ENCODE peak calls at places on chromosomes 5 and 9, in eight cellular contexts. T, N, E, K, C, H, M and D are unnamed samples.

GRCh38 chr5:13985736-13986418 is 41.4 kb upstream of the DNAH5 start:
- DNase-seq in M (peak; percentile 94), C (no peak), N (no peak), H (peak; percentile 53), K (no peak), E (no peak), T (peak; percentile 70), D (peak; percentile 77)

GRCh38 chr9:107755267-107755666 is 265.7 kb upstream of the KLF4 start:
- DNase-seq in M (peak; percentile 72), E (peak; percentile 23), N (no peak), H (no peak), T (no peak), K (peak; percentile 65), C (no peak), D (peak; percentile 67)

GRCh38 chr9:120080781-120081180 is 499.2 kb downstream of the CDK5RAP2 start:
- DNase-seq in T (no peak), H (no peak), E (no peak), N (no peak), C (no peak), K (no peak), M (no peak), D (no peak)

GRCh38 chr5:132491368-132492364 is 1.1 kb upstream of the IRF1 start:
- DNase-seq in K (no peak), E (no peak), N (no peak), H (no peak), T (no peak), M (no peak), C (peak; percentile 66), D (no peak)

GRCh38 chr5:168950241-168950951 is 350.5 kb downstream of the SLIT3 start:
- DNase-seq in H (no peak), M (no peak), C (peak; percentile 18), N (no peak), E (no peak), T (no peak), K (no peak), D (no peak)

GRCh38 chr9:121889990-121890563 is 203.0 kb downstream of the TTLL11 start:
- DNase-seq in M (peak; percentile 64), T (no peak), H (no peak), K (no peak), E (no peak), C (no peak), N (no peak), D (no peak)

GRCh38 chr5:103371046-103371603 is 112.6 kb downstream of the MACIR start:
- DNase-seq in N (no peak), E (no peak), M (no peak), T (no peak), C (no peak), H (no peak), K (no peak), D (no peak)

GRCh38 chr9:133333566-133333965 is 2.4 kb downstream of the SURF6 start:
- DNase-seq in C (no peak), K (no peak), N (no peak), T (no peak), M (no peak), H (no peak), E (no peak), D (no peak)

GRCh38 chr9:83570359-83570758 is 32.2 kb upstream of the FRMD3 start:
- DNase-seq in H (no peak), C (no peak), K (no peak), E (no peak), M (peak; percentile 55), T (no peak), N (no peak), D (peak; percentile 3)

GRCh38 chr5:72613515-72613914 is 106.3 kb upstream of the ZNF366 start:
- DNase-seq in M (no peak), N (no peak), H (no peak), C (no peak), K (no peak), T (no peak), E (no peak), D (no peak)

GRCh38 chr9:394347-395052 is 179.8 kb downstream of the DOCK8 start:
- DNase-seq in T (no peak), N (no peak), E (no peak), M (no peak), K (no peak), H (no peak), C (no peak), D (no peak)

GRCh38 chr9:114092336-114092735 is 6.8 kb downstream of the KIF12 start:
- DNase-seq in H (no peak), M (no peak), E (no peak), N (no peak), T (no peak), C (no peak), K (no peak), D (no peak)

GRCh38 chr5:34791761-34792244 is 47.2 kb upstream of the TTC23L start:
- DNase-seq in H (no peak), M (peak; percentile 86), C (no peak), N (no peak), T (no peak), E (peak; percentile 36), K (no peak), D (no peak)

GRCh38 chr9:117412841-117413240 is 2.0 kb downstream of the ASTN2 start:
- DNase-seq in M (no peak), C (no peak), N (no peak), E (no peak), K (no peak), H (no peak), T (no peak), D (no peak)

GRCh38 chr5:110590187-110590586 is 136.3 kb downstream of the TMEM232 start:
- DNase-seq in H (no peak), E (no peak), K (peak; percentile 17), T (no peak), N (peak; percentile 4), M (peak; percentile 46), C (no peak), D (no peak)

GRCh38 chr5:14742427-14743010 is 78.0 kb downstream of the OTULIN start:
- DNase-seq in K (no peak), T (no peak), N (no peak), H (no peak), C (no peak), E (peak; percentile 13), M (no peak), D (no peak)

GRCh38 chr9:96246267-96246671 is 55.7 kb downstream of the HSD17B3 start:
- DNase-seq in E (no peak), T (no peak), M (no peak), K (no peak), C (no peak), H (no peak), N (no peak), D (no peak)

GRCh38 chr9:96242829-96243228 is 59.1 kb downstream of the HSD17B3 start:
- DNase-seq in T (no peak), N (no peak), M (no peak), H (no peak), K (no peak), C (no peak), E (no peak), D (no peak)

GRCh38 chr9:96243798-96244197 is 58.2 kb downstream of the HSD17B3 start:
- DNase-seq in K (no peak), E (no peak), H (no peak), T (no peak), C (no peak), M (no peak), N (no peak), D (no peak)

GRCh38 chr9:96241391-96241809 is 60.6 kb downstream of the HSD17B3 start:
- DNase-seq in C (no peak), E (no peak), T (no peak), M (no peak), N (no peak), H (no peak), K (no peak), D (peak; percentile 19)

GRCh38 chr9:96245399-96245798 is 56.6 kb downstream of the HSD17B3 start:
- DNase-seq in K (peak; percentile 22), C (no peak), M (no peak), N (peak; percentile 8), H (no peak), T (no peak), E (no peak), D (no peak)
- TF ChIP-seq CTCF in K (peak; percentile 44), C (no peak), M (peak; percentile 3), N (peak; percentile 63), H (no peak), T (no peak), E (peak; percentile 43), D (no peak)

GRCh38 chr5:43227655-43228054 is 35.6 kb downstream of the NIM1K start:
- DNase-seq in C (no peak), M (peak; percentile 79), H (no peak), T (peak; percentile 21), K (peak; percentile 43), E (peak; percentile 72), N (peak; percentile 20), D (no peak)
- TF ChIP-seq CTCF in C (peak; percentile 14), M (peak; percentile 63), H (peak; percentile 52), T (peak; percentile 53), K (peak; percentile 67), E (peak; percentile 86), N (peak; percentile 74), D (peak; percentile 37)

GRCh38 chr9:3751125-3751758 is 225.4 kb upstream of the RFX3 start:
- DNase-seq in N (no peak), H (peak; percentile 50), T (no peak), K (no peak), C (no peak), E (no peak), M (peak; percentile 68), D (peak; percentile 12)
- TF ChIP-seq CTCF in N (no peak), H (no peak), T (no peak), K (no peak), C (no peak), E (no peak), M (no peak), D (no peak)

GRCh38 chr5:91929522-91929817 is 546.4 kb upstream of the ARRDC3 start:
- DNase-seq in T (no peak), C (no peak), N (no peak), M (no peak), K (no peak), H (no peak), E (no peak), D (no peak)

GRCh38 chr5:91925249-91925648 is 542.1 kb upstream of the ARRDC3 start:
- DNase-seq in K (no peak), M (no peak), C (no peak), E (no peak), T (no peak), N (no peak), H (no peak), D (no peak)

GRCh38 chr5:91927439-91927838 is 544.3 kb upstream of the ARRDC3 start:
- DNase-seq in K (no peak), M (no peak), E (no peak), N (no peak), H (no peak), T (no peak), C (no peak), D (no peak)

DNA sequence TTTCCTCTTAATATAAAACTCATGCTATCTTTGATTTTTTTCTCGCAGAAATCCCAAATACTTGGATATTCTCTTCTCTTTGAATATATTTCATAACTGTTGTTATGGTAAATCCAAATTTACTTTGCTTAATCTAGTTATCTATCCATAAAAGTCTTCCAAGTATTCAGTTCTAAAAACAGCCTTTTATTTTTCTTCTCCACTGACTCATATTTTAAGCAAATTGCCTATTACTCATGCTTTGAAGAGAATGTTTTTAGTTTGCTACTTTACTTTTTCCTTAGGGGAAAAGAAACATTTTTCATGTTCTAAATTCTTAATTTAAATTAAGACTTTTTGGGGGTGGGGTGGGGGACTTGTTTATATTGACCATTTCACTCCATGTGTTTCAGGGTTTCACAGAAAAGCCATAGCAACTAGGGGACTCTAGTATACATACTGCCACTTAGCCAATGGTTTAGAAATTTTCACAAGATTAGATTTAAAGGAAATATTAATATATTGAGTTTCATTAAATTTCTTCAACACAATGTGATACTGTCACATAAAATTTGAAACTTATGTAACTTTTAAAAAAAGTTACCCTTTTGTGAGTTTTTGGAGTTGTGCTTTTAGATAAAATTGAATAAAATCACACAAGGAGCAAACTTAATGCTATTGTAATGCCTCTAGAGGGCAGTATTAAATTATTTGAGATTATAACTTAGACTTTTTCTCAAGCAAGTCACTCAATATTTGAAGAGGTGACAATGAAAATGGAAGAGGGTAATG is 545.8 kb upstream of the ARRDC3 start:
- DNase-seq in K (no peak), M (peak; percentile 46), C (no peak), E (no peak), T (no peak), N (peak; percentile 31), H (no peak), D (no peak)
- TF ChIP-seq CTCF in K (peak; percentile 41), M (peak; percentile 23), C (peak; percentile 15), E (peak; percentile 37), T (peak; percentile 59), N (peak; percentile 86), H (peak; percentile 46), D (peak; percentile 39)